ENCODE peak calls at places on chromosomes 11 and 22, in six cellular contexts. W is stimulated activated CD8-positive, alpha-beta memory T cell treated with anti-CD3 and anti-CD28 coated beads, Interleukin-15, amount 100 ng/mL, for 4 hours; I is B cell; D is HFFc6; N is progenitor cell of endocrine pancreas; J is central memory CD4-positive, alpha-beta T cell. Z is an unnamed sample.

GRCh38 chr11:57430946-57431345 is 4.0 kb upstream of the SLC43A3 start:
- DNase-seq in N (no peak), W (no peak), I (no peak), J (no peak), D (no peak), Z (no peak)

GRCh38 chr22:49155039-49155808 is 672.4 kb downstream of the BRD1 start:
- DNase-seq in D (no peak), I (peak), J (no peak), W (no peak), N (no peak), Z (no peak)

GRCh38 chr11:118933486-118933885 is 7.8 kb upstream of the BCL9L start:
- DNase-seq in J (no peak), D (no peak), W (no peak), I (no peak), N (no peak), Z (no peak)

GRCh38 chr11:64848779-64849599 is 4.5 kb upstream of the CDC42BPG start:
- DNase-seq in I (peak), N (no peak), D (no peak), W (no peak), J (no peak), Z (no peak)

GRCh38 chr22:38291201-38291777 is 18.5 kb upstream of the TMEM184B start:
- DNase-seq in W (no peak), I (no peak), N (no peak), J (no peak), D (no peak), Z (no peak)

GRCh38 chr11:69437876-69438205 is 43.6 kb upstream of the LINC01488 start:
- DNase-seq in W (no peak), I (no peak), J (no peak), D (no peak), N (no peak), Z (no peak)

GRCh38 chr22:45742866-45743450 is 71.3 kb downstream of the ATXN10 start:
- DNase-seq in J (no peak), D (no peak), W (no peak), I (no peak), N (no peak), Z (no peak)

GRCh38 chr22:24440718-24441405 is 13.5 kb downstream of the ADORA2A start:
- DNase-seq in N (no peak), W (no peak), D (no peak), J (no peak), I (no peak), Z (no peak)

GRCh38 chr11:45902452-45903380 is 4.4 kb downstream of the FREY1 start:
- DNase-seq in N (no peak), W (no peak), J (no peak), D (no peak), I (no peak), Z (no peak)

GRCh38 chr22:44172370-44173108 is 8.2 kb upstream of the PARVG start:
- DNase-seq in N (no peak), I (peak), W (no peak), J (no peak), D (no peak), Z (no peak)